ENCODE peak calls at places on chromosomes 13 and 19, in nine cellular contexts. S is CD8-positive, alpha-beta T cell; Y is stomach; T is psoas muscle; J is AG09309; O is adrenal gland; D is thoracic aorta; L is astrocyte; G is cardiac fibroblast. U is an unnamed sample.

GRCh38 chr19:7900401-7900870 is 3.2 kb upstream of the MAP2K7 start:
- DNase-seq in S (no peak), Y (no peak), T (no peak), J (no peak), O (peak), D (no peak), L (no peak), G (no peak), U (no peak)

GRCh38 chr13:27012482-27013197 is 159.0 kb downstream of the USP12 start:
- DNase-seq in S (no peak), Y (no peak), T (no peak), J (peak), O (no peak), D (no peak), L (peak), G (peak), U (peak)

GRCh38 chr19:46605356-46605821 is 4.3 kb downstream of the CALM3 start:
- DNase-seq in S (no peak), Y (no peak), T (no peak), J (no peak), O (peak), D (no peak), L (no peak), G (no peak), U (no peak)

GRCh38 chr13:48804836-48805601 is 151.3 kb downstream of the CYSLTR2 start:
- DNase-seq in S (no peak), Y (no peak), T (no peak), J (no peak), O (no peak), D (no peak), L (peak), G (no peak), U (no peak)

GRCh38 chr13:51590966-51591627 is 6.8 kb downstream of the WDFY2 start:
- DNase-seq in S (no peak), Y (peak), T (no peak), J (peak), O (peak), D (no peak), L (peak), G (peak), U (peak)

GRCh38 chr19:43780706-43781525 is at the start of gene KCNN4:
- DNase-seq in S (peak), Y (peak), T (no peak), J (peak), O (no peak), D (no peak), L (peak), G (peak), U (no peak)

GRCh38 chr19:17909017-17909732 is 23.6 kb upstream of the CCDC124 start:
- DNase-seq in S (no peak), Y (no peak), T (no peak), J (no peak), O (no peak), D (no peak), L (no peak), G (no peak), U (no peak)

GRCh38 chr19:30320916-30321315 is 51.3 kb upstream of the ZNF536 start:
- DNase-seq in S (no peak), Y (peak), T (no peak), J (no peak), O (no peak), D (no peak), L (no peak), G (no peak), U (no peak)

GRCh38 chr13:40230833-40231266 is 435.6 kb downstream of the FOXO1 start:
- DNase-seq in S (no peak), Y (no peak), T (no peak), J (no peak), O (no peak), D (no peak), L (peak), G (peak), U (no peak)

GRCh38 chr13:97855570-97855970 is 97.9 kb upstream of the IPO5 start:
- DNase-seq in S (no peak), Y (no peak), T (no peak), J (peak), O (peak), D (no peak), L (peak), G (peak), U (peak)

GRCh38 chr13:28574617-28575142 is 79.8 kb upstream of the FLT1 start:
- DNase-seq in S (no peak), Y (no peak), T (no peak), J (peak), O (peak), D (no peak), L (peak), G (peak), U (peak)

GRCh38 chr13:35255241-35255640 is 221.2 kb downstream of the MAB21L1 start:
- DNase-seq in S (no peak), Y (no peak), T (no peak), J (no peak), O (no peak), D (no peak), L (no peak), G (no peak), U (no peak)

GRCh38 chr19:55418185-55418584 is 10.6 kb upstream of the UBE2S start:
- DNase-seq in S (peak), Y (peak), T (no peak), J (peak), O (peak), D (no peak), L (peak), G (peak), U (peak)

GRCh38 chr13:32881792-32882175 is 134.4 kb upstream of the KL start:
- DNase-seq in S (no peak), Y (no peak), T (no peak), J (no peak), O (no peak), D (no peak), L (no peak), G (no peak), U (no peak)

GRCh38 chr13:29937836-29938235 is 87.4 kb upstream of the UBL3 start:
- DNase-seq in S (no peak), Y (no peak), T (no peak), J (no peak), O (no peak), D (no peak), L (no peak), G (no peak), U (no peak)

GRCh38 chr13:83498486-83499190 is 383.6 kb downstream of the SLITRK1 start:
- DNase-seq in S (no peak), Y (no peak), T (no peak), J (peak), O (no peak), D (no peak), L (peak), G (peak), U (peak)

GRCh38 chr19:27966390-27966816 is 1246.5 kb downstream of the UQCRFS1 start:
- DNase-seq in S (no peak), Y (no peak), T (no peak), J (no peak), O (no peak), D (no peak), L (no peak), G (peak), U (no peak)

GRCh38 chr19:30336290-30336689 is 35.9 kb upstream of the ZNF536 start:
- DNase-seq in S (no peak), Y (peak), T (no peak), J (no peak), O (no peak), D (no peak), L (no peak), G (no peak), U (no peak)

GRCh38 chr19:46746281-46746965 is at the start of gene STRN4:
- DNase-seq in S (peak), Y (peak), T (peak), J (no peak), O (no peak), D (no peak), L (no peak), G (peak), U (no peak)

GRCh38 chr19:16371540-16371986 is 46.9 kb downstream of the KLF2 start:
- DNase-seq in S (peak), Y (peak), T (peak), J (no peak), O (peak), D (no peak), L (no peak), G (no peak), U (no peak)

GRCh38 chr19:49855277-49855675 is 4.3 kb downstream of the PTOV1 start:
- DNase-seq in S (no peak), Y (no peak), T (no peak), J (no peak), O (no peak), D (no peak), L (no peak), G (no peak), U (no peak)

GRCh38 chr13:66117573-66117972 is 1112.6 kb downstream of the PCDH9 start:
- DNase-seq in S (no peak), Y (no peak), T (no peak), J (no peak), O (no peak), D (no peak), L (no peak), G (no peak), U (no peak)

GRCh38 chr19:17479325-17479791 is 9.0 kb downstream of the SLC27A1 start:
- DNase-seq in S (no peak), Y (no peak), T (no peak), J (peak), O (no peak), D (no peak), L (peak), G (peak), U (no peak)

GRCh38 chr13:107271226-107271625 is 703.3 kb upstream of the ARGLU1 start:
- DNase-seq in S (no peak), Y (no peak), T (no peak), J (no peak), O (no peak), D (no peak), L (peak), G (peak), U (no peak)

GRCh38 chr19:39078436-39079200 is 5.5 kb upstream of the ACP7 start:
- DNase-seq in S (no peak), Y (no peak), T (no peak), J (peak), O (no peak), D (no peak), L (peak), G (peak), U (peak)

GRCh38 chr19:14565765-14566711 is 5.8 kb downstream of the NDUFB7 start:
- DNase-seq in S (no peak), Y (no peak), T (no peak), J (no peak), O (no peak), D (no peak), L (no peak), G (no peak), U (no peak)

GRCh38 chr13:110713981-110714797 is 689 bp downstream of the ING1 start:
- DNase-seq in S (peak), Y (peak), T (peak), J (no peak), O (peak), D (no peak), L (no peak), G (peak), U (no peak)

GRCh38 chr19:17948967-17949930 is 16.4 kb downstream of the CCDC124 start:
- DNase-seq in S (no peak), Y (no peak), T (no peak), J (no peak), O (no peak), D (no peak), L (no peak), G (no peak), U (no peak)

DNA sequence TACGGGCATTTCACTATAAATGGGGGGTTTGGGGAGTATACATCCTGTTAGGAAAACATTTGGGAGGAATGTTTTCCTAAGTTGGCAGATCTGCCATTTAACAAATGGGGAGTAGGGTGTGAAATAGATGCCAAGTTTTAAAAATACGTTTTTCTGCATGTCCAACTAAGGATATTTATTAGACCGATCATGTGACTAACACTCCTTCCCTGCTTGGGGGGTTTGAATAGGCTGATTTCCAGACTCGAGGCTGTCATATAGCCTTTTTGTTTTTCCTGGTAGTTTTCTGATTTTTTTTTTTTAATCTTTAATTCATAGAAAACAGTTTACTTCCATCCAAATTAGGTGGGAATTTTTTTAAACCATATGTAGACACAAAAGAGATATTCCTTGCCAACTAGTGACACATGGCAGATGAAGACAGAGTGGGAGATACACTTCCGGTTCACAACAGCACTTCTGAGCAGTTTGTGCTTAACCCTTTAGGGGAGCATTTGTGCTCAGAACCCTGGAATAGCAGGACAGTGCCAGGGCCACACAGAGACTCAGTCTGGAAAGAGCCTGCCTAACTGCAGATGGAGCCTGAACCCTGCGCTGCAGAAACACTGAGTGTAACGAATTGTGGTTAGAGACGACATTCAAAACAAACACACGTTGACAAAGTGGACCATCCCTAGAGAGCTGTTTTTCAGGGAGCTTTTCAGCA is 5.6 kb upstream of the GATAD2A start:
- DNase-seq in S (no peak), Y (no peak), T (no peak), J (no peak), O (no peak), D (no peak), L (peak), G (peak), U (no peak)
- TF ChIP-seq CTCF in S (no peak), Y (no peak), T (peak), J (no peak), O (no peak), D (no peak), L (no peak), G (no peak), U (no peak)

DNA sequence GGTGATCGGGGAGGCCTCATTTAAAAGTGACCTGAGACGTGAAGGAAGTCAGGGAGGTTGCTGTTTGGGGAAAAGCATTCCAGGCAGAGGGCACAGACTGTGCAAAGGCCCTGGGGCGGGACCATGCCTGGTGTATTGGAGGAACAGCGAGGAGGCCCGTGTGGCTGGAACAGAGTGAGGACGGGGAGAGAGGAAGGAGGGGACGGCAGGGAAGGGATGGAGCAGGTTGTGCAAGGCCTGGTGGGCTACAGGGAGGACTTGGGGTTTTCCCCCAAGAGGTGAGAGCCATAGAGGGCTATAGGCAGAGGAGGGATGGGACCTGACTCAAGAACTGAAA is 17.2 kb downstream of the PTPRS start:
- DNase-seq in S (no peak), Y (no peak), T (no peak), J (no peak), O (no peak), D (no peak), L (no peak), G (no peak), U (no peak)
- H3K4me3 ChIP-seq in S (no peak), Y (no peak), T (no peak), J (no peak), O (no peak), D (no peak), L (no peak), G (no peak), U (no peak)

GRCh38 chr19:5563941-5564612 is 3.7 kb downstream of the TINCR start:
- DNase-seq in S (no peak), Y (no peak), T (no peak), J (no peak), O (no peak), D (no peak), L (no peak), G (peak), U (no peak)
- TF ChIP-seq CTCF in S (no peak), Y (no peak), T (no peak), J (no peak), O (no peak), D (no peak), L (no peak), G (no peak), U (no peak)

DNA sequence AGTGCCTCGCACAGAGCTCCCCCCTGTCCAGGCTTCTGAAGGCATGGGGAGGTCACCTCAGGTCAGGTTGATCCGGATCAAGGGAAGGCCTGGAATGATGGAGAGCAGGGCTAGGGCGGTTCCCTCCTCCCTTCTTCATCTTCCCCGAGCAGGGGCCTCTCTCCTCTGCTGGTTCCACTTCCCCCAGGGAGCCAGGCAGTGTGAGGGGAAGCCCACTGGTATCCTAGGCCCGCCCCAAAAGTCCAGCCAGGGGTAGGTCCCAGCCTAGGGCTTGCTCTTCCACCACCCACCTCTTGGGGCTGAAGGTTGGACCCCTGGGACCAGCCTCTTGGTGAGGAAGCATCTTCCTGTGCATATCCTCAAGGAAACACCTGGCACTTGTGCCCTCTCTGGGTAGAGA is 16.4 kb upstream of the PRR19 start:
- DNase-seq in S (no peak), Y (no peak), T (no peak), J (no peak), O (no peak), D (no peak), L (no peak), G (no peak), U (no peak)
- H3K4me3 ChIP-seq in S (no peak), Y (peak), T (peak), J (no peak), O (no peak), D (peak), L (peak), G (no peak), U (peak)

DNA sequence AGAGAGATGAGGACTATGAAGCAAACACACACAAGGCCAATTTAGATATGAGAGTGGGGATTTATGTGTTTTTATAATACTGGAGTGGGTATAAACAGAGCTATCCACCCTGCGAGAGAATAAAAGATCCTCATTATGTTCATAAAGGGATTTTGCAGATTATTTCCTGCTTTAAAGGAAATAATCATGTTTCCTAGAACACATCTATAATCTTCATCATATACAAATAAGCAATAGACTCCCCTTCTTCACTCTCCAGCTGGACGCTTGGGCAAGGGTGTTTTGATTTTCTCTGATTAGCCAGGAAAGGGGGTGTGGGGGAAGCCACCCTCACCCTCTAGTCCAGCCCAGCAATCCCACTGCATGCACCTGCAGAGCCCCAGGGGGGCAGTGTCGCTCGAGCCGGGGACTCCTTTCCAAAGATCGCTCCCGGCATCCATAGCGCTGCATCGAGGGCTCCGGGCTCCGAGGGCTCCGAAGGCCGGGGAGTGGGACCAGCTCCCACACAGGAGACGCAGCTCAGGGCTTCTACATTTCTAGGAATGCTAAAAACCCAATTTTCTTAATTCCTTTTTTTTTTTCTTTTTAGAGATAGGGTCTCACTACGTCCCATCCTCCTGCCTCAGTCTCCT is 38.6 kb downstream of the LATS2 start:
- DNase-seq in S (no peak), Y (no peak), T (no peak), J (no peak), O (peak), D (no peak), L (no peak), G (no peak), U (no peak)
- TF ChIP-seq CTCF in S (no peak), Y (no peak), T (no peak), J (no peak), O (no peak), D (no peak), L (no peak), G (no peak), U (no peak)